ENCODE peak calls at places on chromosomes 11 and 22, in nine cellular contexts. One of them, this sample, is unnamed.

GRCh38 chr11:68194675-68195294 is 18.3 kb downstream of the KMT5B start:
- DNase-seq in NCI-H1417: no peak
- DNase-seq in T-helper 2 cell: no peak
- DNase-seq in kidney glomerular epithelial cell: no peak
- DNase-seq in NCI-H1105: no peak
- DNase-seq in RWPE2: no peak
- DNase-seq in naive thymus-derived CD4-positive, alpha-beta T cell: no peak
- DNase-seq in substantia nigra: no peak
- DNase-seq in stimulated activated naive B cell treated with anti-CD40 and anti-IgM and Interleukin-4, amounts not matched to agents 10 μg/mL and 1 μg/mL and 100 μg/mL, for 72 hours: no peak
- DNase-seq in this sample: no peak

GRCh38 chr11:134100171-134100570 is 31.3 kb downstream of the JAM3 start:
- DNase-seq in NCI-H1417: no peak
- DNase-seq in stimulated activated naive B cell treated with anti-CD40 and anti-IgM and Interleukin-4, amounts not matched to agents 10 μg/mL and 1 μg/mL and 100 μg/mL, for 72 hours: no peak
- DNase-seq in NCI-H1105: no peak
- DNase-seq in substantia nigra: no peak
- DNase-seq in naive thymus-derived CD4-positive, alpha-beta T cell: no peak
- DNase-seq in RWPE2: no peak
- DNase-seq in T-helper 2 cell: no peak
- DNase-seq in kidney glomerular epithelial cell: no peak
- DNase-seq in this sample: no peak

GRCh38 chr22:49673048-49673447 is 154.6 kb downstream of the BRD1 start:
- DNase-seq in NCI-H1105: no peak
- DNase-seq in naive thymus-derived CD4-positive, alpha-beta T cell: no peak
- DNase-seq in NCI-H1417: no peak
- DNase-seq in kidney glomerular epithelial cell: no peak
- DNase-seq in RWPE2: no peak
- DNase-seq in T-helper 2 cell: no peak
- DNase-seq in substantia nigra: no peak
- DNase-seq in stimulated activated naive B cell treated with anti-CD40 and anti-IgM and Interleukin-4, amounts not matched to agents 10 μg/mL and 1 μg/mL and 100 μg/mL, for 72 hours: no peak
- DNase-seq in this sample: no peak

GRCh38 chr11:58829736-58830135 is 14.8 kb downstream of the GLYATL2 start:
- DNase-seq in RWPE2: no peak
- DNase-seq in kidney glomerular epithelial cell: no peak
- DNase-seq in NCI-H1417: no peak
- DNase-seq in NCI-H1105: no peak
- DNase-seq in naive thymus-derived CD4-positive, alpha-beta T cell: no peak
- DNase-seq in T-helper 2 cell: no peak
- DNase-seq in substantia nigra: no peak
- DNase-seq in stimulated activated naive B cell treated with anti-CD40 and anti-IgM and Interleukin-4, amounts not matched to agents 10 μg/mL and 1 μg/mL and 100 μg/mL, for 72 hours: no peak
- DNase-seq in this sample: peak

GRCh38 chr11:108865411-108865810 is 200.5 kb downstream of the DDX10 start:
- DNase-seq in substantia nigra: no peak
- DNase-seq in kidney glomerular epithelial cell: no peak
- DNase-seq in stimulated activated naive B cell treated with anti-CD40 and anti-IgM and Interleukin-4, amounts not matched to agents 10 μg/mL and 1 μg/mL and 100 μg/mL, for 72 hours: no peak
- DNase-seq in naive thymus-derived CD4-positive, alpha-beta T cell: no peak
- DNase-seq in T-helper 2 cell: no peak
- DNase-seq in NCI-H1417: no peak
- DNase-seq in NCI-H1105: no peak
- DNase-seq in RWPE2: no peak
- DNase-seq in this sample: no peak

GRCh38 chr22:45475063-45475747 is 27.5 kb upstream of the FBLN1 start:
- DNase-seq in substantia nigra: no peak
- DNase-seq in stimulated activated naive B cell treated with anti-CD40 and anti-IgM and Interleukin-4, amounts not matched to agents 10 μg/mL and 1 μg/mL and 100 μg/mL, for 72 hours: no peak
- DNase-seq in NCI-H1417: no peak
- DNase-seq in T-helper 2 cell: no peak
- DNase-seq in kidney glomerular epithelial cell: no peak
- DNase-seq in NCI-H1105: no peak
- DNase-seq in naive thymus-derived CD4-positive, alpha-beta T cell: no peak
- DNase-seq in RWPE2: no peak
- DNase-seq in this sample: no peak

GRCh38 chr22:42344391-42344861 is 74.0 kb upstream of the TCF20 start:
- DNase-seq in substantia nigra: peak
- DNase-seq in naive thymus-derived CD4-positive, alpha-beta T cell: no peak
- DNase-seq in NCI-H1417: peak
- DNase-seq in stimulated activated naive B cell treated with anti-CD40 and anti-IgM and Interleukin-4, amounts not matched to agents 10 μg/mL and 1 μg/mL and 100 μg/mL, for 72 hours: no peak
- DNase-seq in kidney glomerular epithelial cell: no peak
- DNase-seq in RWPE2: no peak
- DNase-seq in NCI-H1105: no peak
- DNase-seq in T-helper 2 cell: no peak
- DNase-seq in this sample: no peak

GRCh38 chr22:43230983-43231723 is 44.2 kb upstream of the TTLL12 start:
- DNase-seq in RWPE2: no peak
- DNase-seq in substantia nigra: no peak
- DNase-seq in NCI-H1417: peak
- DNase-seq in T-helper 2 cell: peak
- DNase-seq in kidney glomerular epithelial cell: peak
- DNase-seq in stimulated activated naive B cell treated with anti-CD40 and anti-IgM and Interleukin-4, amounts not matched to agents 10 μg/mL and 1 μg/mL and 100 μg/mL, for 72 hours: peak
- DNase-seq in naive thymus-derived CD4-positive, alpha-beta T cell: peak
- DNase-seq in NCI-H1105: peak
- DNase-seq in this sample: peak

GRCh38 chr11:64103377-64103985 is 62.4 kb downstream of the MACROD1 start:
- DNase-seq in stimulated activated naive B cell treated with anti-CD40 and anti-IgM and Interleukin-4, amounts not matched to agents 10 μg/mL and 1 μg/mL and 100 μg/mL, for 72 hours: no peak
- DNase-seq in NCI-H1417: no peak
- DNase-seq in RWPE2: no peak
- DNase-seq in substantia nigra: no peak
- DNase-seq in naive thymus-derived CD4-positive, alpha-beta T cell: no peak
- DNase-seq in NCI-H1105: no peak
- DNase-seq in kidney glomerular epithelial cell: peak
- DNase-seq in T-helper 2 cell: no peak
- DNase-seq in this sample: no peak

GRCh38 chr11:119206512-119207299 is 567 bp downstream of the CBL start:
- DNase-seq in RWPE2: no peak
- DNase-seq in T-helper 2 cell: peak
- DNase-seq in NCI-H1417: peak
- DNase-seq in NCI-H1105: peak
- DNase-seq in kidney glomerular epithelial cell: no peak
- DNase-seq in stimulated activated naive B cell treated with anti-CD40 and anti-IgM and Interleukin-4, amounts not matched to agents 10 μg/mL and 1 μg/mL and 100 μg/mL, for 72 hours: peak
- DNase-seq in naive thymus-derived CD4-positive, alpha-beta T cell: peak
- DNase-seq in substantia nigra: no peak
- DNase-seq in this sample: no peak

GRCh38 chr11:16604784-16605439 is 133.5 kb upstream of the C11orf58 start:
- DNase-seq in T-helper 2 cell: no peak
- DNase-seq in stimulated activated naive B cell treated with anti-CD40 and anti-IgM and Interleukin-4, amounts not matched to agents 10 μg/mL and 1 μg/mL and 100 μg/mL, for 72 hours: no peak
- DNase-seq in substantia nigra: no peak
- DNase-seq in kidney glomerular epithelial cell: peak
- DNase-seq in naive thymus-derived CD4-positive, alpha-beta T cell: no peak
- DNase-seq in NCI-H1417: peak
- DNase-seq in RWPE2: peak
- DNase-seq in NCI-H1105: no peak
- DNase-seq in this sample: peak

GRCh38 chr11:125566235-125566634 is 3.0 kb upstream of the EI24 start:
- DNase-seq in naive thymus-derived CD4-positive, alpha-beta T cell: no peak
- DNase-seq in stimulated activated naive B cell treated with anti-CD40 and anti-IgM and Interleukin-4, amounts not matched to agents 10 μg/mL and 1 μg/mL and 100 μg/mL, for 72 hours: no peak
- DNase-seq in substantia nigra: no peak
- DNase-seq in NCI-H1417: no peak
- DNase-seq in T-helper 2 cell: no peak
- DNase-seq in NCI-H1105: no peak
- DNase-seq in kidney glomerular epithelial cell: no peak
- DNase-seq in RWPE2: no peak
- DNase-seq in this sample: no peak

This sample was measured in renal cortical epithelial cell.